ENCODE peak calls at places on chromosomes 12 and 14, in four cellular contexts. One of them, this sample, is unnamed.

GRCh38 chr12:43241971-43242370 is 310.0 kb downstream of the ADAMTS20 start:
- DNase-seq in ovary: no peak
- DNase-seq in body of pancreas: no peak
- DNase-seq in cardiac fibroblast: peak; percentile 54
- DNase-seq in this sample: peak; percentile 64

GRCh38 chr12:94650143-94651056 is at the start of gene TMCC3:
- DNase-seq in body of pancreas: peak; percentile 45
- DNase-seq in cardiac fibroblast: peak; percentile 27
- DNase-seq in ovary: peak; percentile 48
- DNase-seq in this sample: peak; percentile 12

GRCh38 chr12:27843714-27844245 is 63.7 kb upstream of the MANSC4 start:
- DNase-seq in body of pancreas: no peak
- DNase-seq in cardiac fibroblast: peak; percentile 48
- DNase-seq in ovary: no peak
- DNase-seq in this sample: peak; percentile 91

GRCh38 chr12:129101404-129101803 is 248.1 kb downstream of the GLT1D1 start:
- DNase-seq in cardiac fibroblast: no peak
- DNase-seq in body of pancreas: no peak
- DNase-seq in ovary: no peak
- DNase-seq in this sample: no peak

GRCh38 chr12:54616933-54617535 is 17.7 kb downstream of the LACRT start:
- DNase-seq in cardiac fibroblast: no peak
- DNase-seq in body of pancreas: no peak
- DNase-seq in ovary: no peak
- DNase-seq in this sample: no peak

GRCh38 chr12:18805516-18806248 is 67.8 kb downstream of the CAPZA3 start:
- DNase-seq in body of pancreas: peak; percentile 8
- DNase-seq in ovary: no peak
- DNase-seq in cardiac fibroblast: no peak
- DNase-seq in this sample: no peak

GRCh38 chr12:2267624-2268477 is 215.1 kb downstream of the CACNA1C start:
- DNase-seq in cardiac fibroblast: peak; percentile 37
- DNase-seq in body of pancreas: no peak
- DNase-seq in ovary: no peak
- DNase-seq in this sample: peak; percentile 90

GRCh38 chr14:86938356-86938755 is 1054.6 kb downstream of the GALC start:
- DNase-seq in body of pancreas: peak; percentile 36
- DNase-seq in cardiac fibroblast: no peak
- DNase-seq in ovary: no peak
- DNase-seq in this sample: no peak

GRCh38 chr12:11827096-11827841 is 177.8 kb downstream of the ETV6 start:
- DNase-seq in cardiac fibroblast: peak; percentile 54
- DNase-seq in body of pancreas: peak; percentile 61
- DNase-seq in ovary: no peak
- DNase-seq in this sample: no peak

GRCh38 chr12:46556105-46556559 is 183.6 kb upstream of the SLC38A2 start:
- DNase-seq in body of pancreas: no peak
- DNase-seq in cardiac fibroblast: peak; percentile 95
- DNase-seq in ovary: no peak
- DNase-seq in this sample: peak; percentile 97

GRCh38 chr12:89707623-89707991 is 1.0 kb downstream of the ATP2B1 start:
- DNase-seq in ovary: no peak
- DNase-seq in cardiac fibroblast: no peak
- DNase-seq in body of pancreas: peak; percentile 15
- DNase-seq in this sample: no peak

GRCh38 chr12:18217981-18218380 is 43.3 kb upstream of the PIK3C2G start:
- DNase-seq in cardiac fibroblast: peak; percentile 9
- DNase-seq in ovary: no peak
- DNase-seq in body of pancreas: no peak
- DNase-seq in this sample: peak; percentile 6

GRCh38 chr14:76464856-76465255 is 88.9 kb downstream of the ESRRB start:
- DNase-seq in body of pancreas: no peak
- DNase-seq in cardiac fibroblast: no peak
- DNase-seq in ovary: no peak
- DNase-seq in this sample: no peak

GRCh38 chr12:103929909-103930786 is at the start of gene HSP90B1:
- DNase-seq in ovary: peak; percentile 100
- DNase-seq in cardiac fibroblast: peak; percentile 100
- DNase-seq in body of pancreas: peak; percentile 100
- DNase-seq in this sample: peak; percentile 100

GRCh38 chr12:75766263-75767160 is 255.1 kb upstream of the KRR1 start:
- DNase-seq in body of pancreas: no peak
- DNase-seq in cardiac fibroblast: peak; percentile 60
- DNase-seq in ovary: no peak
- DNase-seq in this sample: peak; percentile 67

GRCh38 chr12:31471823-31472222 is 119.1 kb downstream of the DENND5B start:
- DNase-seq in body of pancreas: no peak
- DNase-seq in ovary: no peak
- DNase-seq in cardiac fibroblast: no peak
- DNase-seq in this sample: no peak

GRCh38 chr12:71216725-71217579 is 59.2 kb upstream of the TSPAN8 start:
- DNase-seq in cardiac fibroblast: peak; percentile 63
- DNase-seq in ovary: no peak
- DNase-seq in body of pancreas: peak; percentile 60
- DNase-seq in this sample: peak; percentile 79

DNA sequence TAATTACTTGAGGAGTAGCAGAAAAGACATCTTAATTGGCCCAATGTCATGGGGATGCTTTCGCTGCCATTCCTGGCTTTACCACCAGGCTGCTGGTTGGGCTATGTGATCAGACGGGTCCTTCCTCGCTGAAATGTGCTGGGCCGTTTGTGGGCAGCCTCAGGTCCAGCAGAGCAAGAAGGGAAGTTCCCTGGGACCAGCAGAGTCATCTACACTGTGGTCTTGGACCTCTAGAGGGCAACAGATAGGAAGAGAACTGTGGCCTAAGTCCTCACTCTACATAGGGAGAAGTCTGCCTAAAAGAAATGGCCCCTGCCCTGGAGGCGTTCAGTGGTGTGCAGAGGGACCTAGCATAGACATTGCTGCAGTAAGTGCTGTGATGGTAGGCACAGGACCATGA is 10.9 kb downstream of the EVL start:
- DNase-seq in cardiac fibroblast: peak; percentile 50
- DNase-seq in ovary: no peak
- DNase-seq in body of pancreas: peak; percentile 60
- DNase-seq in this sample: peak; percentile 27
- TF ChIP-seq CTCF in cardiac fibroblast: peak; percentile 23
- TF ChIP-seq CTCF in ovary: no peak
- TF ChIP-seq CTCF in body of pancreas: no peak
- TF ChIP-seq CTCF in this sample: peak; percentile 38

DNA sequence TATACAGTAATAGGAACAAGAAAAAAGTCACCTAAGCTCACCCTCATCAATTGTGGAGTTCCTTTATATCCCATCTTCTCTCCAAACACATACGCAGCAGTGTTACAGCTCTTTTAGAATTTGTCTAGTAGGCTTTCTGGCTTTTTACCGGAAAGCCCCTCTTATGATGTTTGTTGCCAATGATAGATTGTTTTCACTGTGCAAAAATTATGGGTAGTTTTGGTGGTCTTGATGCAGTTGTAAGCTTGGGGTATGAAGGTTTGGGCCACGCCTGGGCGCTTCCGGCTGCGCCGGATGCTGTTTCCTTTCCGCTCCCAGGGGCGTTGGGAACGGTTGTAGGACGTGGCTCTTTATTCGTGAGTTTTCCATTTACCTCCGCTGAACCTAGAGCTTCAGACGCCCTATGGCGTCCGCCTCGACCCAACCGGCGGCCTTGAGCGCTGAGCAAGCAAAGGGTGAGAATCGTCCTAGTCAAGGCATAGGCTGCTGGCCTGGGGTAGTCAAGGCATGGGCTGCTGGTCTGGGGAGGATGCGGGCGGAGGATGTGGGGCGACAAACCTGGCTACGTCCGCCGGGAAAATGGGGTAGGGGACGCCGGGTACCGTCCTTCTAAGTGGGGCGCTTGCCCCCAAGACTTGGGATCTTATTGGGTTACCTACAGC is at the start of the genes C12orf57 and RNU7-1:
- DNase-seq in body of pancreas: peak; percentile 85
- DNase-seq in ovary: peak; percentile 79
- DNase-seq in cardiac fibroblast: peak; percentile 95
- DNase-seq in this sample: no peak
- TF ChIP-seq CTCF in body of pancreas: no peak
- TF ChIP-seq CTCF in ovary: no peak
- TF ChIP-seq CTCF in cardiac fibroblast: no peak
- TF ChIP-seq CTCF in this sample: no peak

DNA sequence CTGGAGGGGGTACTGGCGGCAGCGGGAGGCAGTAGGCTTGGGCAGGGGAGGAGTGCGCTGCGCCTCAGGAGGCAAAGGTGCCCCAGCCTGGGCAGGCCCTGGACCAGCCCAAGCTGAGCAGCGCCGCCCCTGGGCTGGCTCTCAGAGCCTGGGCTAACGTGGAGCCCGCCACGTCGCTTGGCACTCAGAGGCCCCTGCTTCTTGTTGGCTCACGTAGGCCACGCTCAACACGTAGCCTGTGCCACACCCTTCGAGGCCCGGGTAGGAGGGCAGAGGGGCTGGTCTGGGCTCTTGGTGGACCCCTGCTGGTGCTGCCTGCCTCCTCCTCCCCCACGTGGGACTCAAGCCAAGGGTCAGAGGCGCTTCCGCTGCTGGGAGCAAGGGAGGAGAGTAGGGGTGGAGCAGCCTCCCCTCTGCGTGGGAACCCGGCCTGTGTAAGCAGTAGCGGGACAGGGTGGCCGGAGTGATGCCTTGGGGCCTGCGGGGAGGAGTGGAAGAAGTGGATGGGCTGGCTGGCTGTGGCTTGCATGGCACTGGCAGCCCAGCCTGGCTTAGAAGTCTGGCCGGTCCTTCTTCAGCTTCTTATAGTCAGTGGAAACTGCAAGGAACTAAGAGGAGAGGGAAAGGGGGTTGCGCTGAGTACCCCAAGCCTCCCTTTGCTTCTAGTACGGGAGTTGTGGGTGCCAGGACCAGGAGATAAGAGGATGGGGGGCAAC is 5.7 kb downstream of the SHMT2 start:
- DNase-seq in body of pancreas: no peak
- DNase-seq in cardiac fibroblast: peak; percentile 95
- DNase-seq in ovary: no peak
- DNase-seq in this sample: peak; percentile 63
- TF ChIP-seq CTCF in body of pancreas: no peak
- TF ChIP-seq CTCF in cardiac fibroblast: peak; percentile 25
- TF ChIP-seq CTCF in ovary: no peak
- TF ChIP-seq CTCF in this sample: no peak

GRCh38 chr12:121579190-121579791 is 1.5 kb downstream of the KDM2B start:
- DNase-seq in ovary: peak; percentile 43
- DNase-seq in body of pancreas: peak; percentile 32
- DNase-seq in cardiac fibroblast: peak; percentile 17
- DNase-seq in this sample: no peak
- TF ChIP-seq CTCF in ovary: no peak
- TF ChIP-seq CTCF in body of pancreas: no peak
- TF ChIP-seq CTCF in cardiac fibroblast: no peak
- TF ChIP-seq CTCF in this sample: no peak